ENCODE peak calls at places on chromosomes 1 and 21, in four cellular contexts. A, B, G and F are unnamed samples.
A peak's percentile ranks its signal among the peaks of the same experiment; 100 is the strongest.

GRCh38 chr21:31489014-31489413 is 145.0 kb upstream of the TIAM1 start:
- DNase-seq in B (no peak), A (no peak), G (no peak), F (no peak)

GRCh38 chr1:61202854-61203603 is 120.7 kb downstream of the NFIA start:
- DNase-seq in B (no peak), G (no peak), A (no peak), F (no peak)

GRCh38 chr1:205561501-205562203 is 57.2 kb downstream of the CDK18 start:
- DNase-seq in G (no peak), A (no peak), B (no peak), F (no peak)

GRCh38 chr1:1777950-1778826 is at the start of gene NADK:
- DNase-seq in A (no peak), G (peak; percentile 45), B (peak; percentile 94), F (peak; percentile 79)

GRCh38 chr1:226310123-226310540 is 1.2 kb upstream of the LIN9 start:
- DNase-seq in B (peak; percentile 62), A (peak; percentile 12), G (no peak), F (no peak)

GRCh38 chr1:198864695-198865094 is 225.9 kb downstream of the PTPRC start:
- DNase-seq in B (no peak), A (no peak), G (no peak), F (no peak)

GRCh38 chr21:15355066-15355465 is 290.3 kb upstream of the NRIP1 start:
- DNase-seq in G (no peak), B (no peak), A (no peak), F (no peak)

GRCh38 chr1:206608108-206608698 is 4.1 kb downstream of the EIF2D start:
- DNase-seq in G (peak; percentile 60), B (peak; percentile 57), A (peak; percentile 30), F (no peak)

GRCh38 chr1:211327341-211327921 is 798 bp downstream of the TRAF5 start:
- DNase-seq in B (no peak), G (no peak), A (no peak), F (no peak)

GRCh38 chr1:111214884-111215283 is 12.6 kb upstream of the CHI3L2 start:
- DNase-seq in G (no peak), A (no peak), B (no peak), F (no peak)

GRCh38 chr21:41950941-41951408 is 2.8 kb downstream of the C2CD2 start:
- DNase-seq in G (no peak), B (no peak), A (no peak), F (no peak)

GRCh38 chr1:156499703-156500577 is 635 bp downstream of the MEF2D start:
- DNase-seq in G (peak; percentile 29), B (no peak), A (no peak), F (no peak)

GRCh38 chr1:185441608-185442007 is 124.6 kb upstream of the IVNS1ABP start:
- DNase-seq in B (no peak), A (peak; percentile 38), G (peak; percentile 72), F (no peak)

GRCh38 chr1:243474906-243475305 is 219.1 kb downstream of the SDCCAG8 start:
- DNase-seq in A (no peak), B (no peak), G (no peak), F (no peak)

GRCh38 chr21:46423546-46424061 is 35.1 kb upstream of the DIP2A start:
- DNase-seq in G (no peak), B (no peak), A (no peak), F (no peak)

GRCh38 chr1:179817056-179817455 is 60.5 kb downstream of the TOR1AIP2 start:
- DNase-seq in B (no peak), G (no peak), A (no peak), F (no peak)

GRCh38 chr1:179818260-179818659 is 59.3 kb downstream of the TOR1AIP2 start:
- DNase-seq in G (no peak), B (no peak), A (no peak), F (no peak)

GRCh38 chr1:179815642-179816041 is 62.0 kb downstream of the TOR1AIP2 start:
- DNase-seq in B (no peak), A (no peak), G (no peak), F (no peak)

GRCh38 chr1:179817789-179818188 is 59.8 kb downstream of the TOR1AIP2 start:
- DNase-seq in B (no peak), G (no peak), A (no peak), F (no peak)

DNA sequence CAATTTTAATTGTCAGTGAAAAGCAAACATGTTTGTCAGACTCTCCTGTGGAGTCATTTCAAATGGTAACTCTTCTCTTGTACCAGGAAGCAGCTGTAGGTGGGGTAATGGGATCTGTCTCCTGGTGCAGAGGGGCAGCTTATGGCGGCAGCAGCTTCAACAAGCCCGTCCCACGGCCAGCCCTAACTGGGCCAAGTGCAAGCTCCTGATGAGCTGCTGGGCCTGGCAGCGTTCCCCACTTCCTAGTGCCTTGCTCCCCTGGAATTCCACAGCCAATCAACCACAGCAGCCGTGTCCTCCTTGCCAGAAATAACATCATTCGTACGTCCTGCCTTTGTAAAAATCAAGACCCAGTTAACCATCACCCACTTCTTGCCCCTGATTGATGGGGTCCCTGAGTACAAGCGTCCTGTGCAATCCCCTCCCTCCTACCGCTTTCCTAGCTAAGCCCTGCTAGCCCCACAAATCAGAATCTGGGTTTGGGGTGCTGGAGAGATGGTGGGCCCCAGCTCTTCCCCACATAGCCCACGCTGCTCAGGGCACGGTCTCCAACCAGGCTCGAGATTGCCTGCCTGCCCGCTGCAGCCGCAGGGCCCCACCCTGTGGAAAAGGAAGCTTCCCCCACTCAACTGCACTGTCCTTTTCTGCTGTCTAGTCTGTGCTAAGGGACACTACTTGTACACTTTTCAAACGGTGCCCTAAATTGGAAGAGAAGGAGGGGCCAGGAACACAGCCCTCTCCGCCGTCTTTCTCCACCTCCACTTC is 61.2 kb downstream of the TOR1AIP2 start:
- DNase-seq in A (no peak), B (no peak), G (no peak), F (no peak)
- TF ChIP-seq POLR2A in A (no peak), B (no peak), G (no peak), F (no peak)

GRCh38 chr1:235938714-235939487 is 72.2 kb upstream of the LYST start:
- DNase-seq in A (no peak), G (no peak), B (no peak), F (no peak)
- TF ChIP-seq HDAC2 in A (no peak), G (no peak), B (no peak), F (no peak)

DNA sequence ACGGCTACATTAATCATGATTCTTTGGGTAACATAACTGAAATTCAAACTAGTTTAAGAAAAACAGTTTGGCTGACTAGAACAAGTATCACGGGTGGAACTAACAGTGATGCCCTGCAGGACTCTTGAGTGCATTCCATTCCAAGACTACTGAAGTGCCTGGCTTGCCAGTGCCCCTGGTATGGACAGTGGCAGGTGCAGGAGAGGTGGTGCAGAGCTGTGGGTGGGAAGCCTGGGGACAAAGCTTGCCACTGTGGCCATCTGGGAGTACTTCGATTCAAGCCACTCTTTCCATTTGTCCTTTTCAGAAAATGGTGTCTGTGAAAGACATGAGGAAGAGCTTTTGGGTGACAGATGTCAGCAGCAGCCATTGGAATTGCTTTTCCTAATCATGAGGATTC is 166.5 kb downstream of the RRAGC start:
- DNase-seq in A (no peak), B (no peak), G (no peak), F (no peak)
- TF ChIP-seq USF2 in A (no peak), B (no peak), G (no peak), F (no peak)

GRCh38 chr1:16145988-16146887 is 9.6 kb downstream of the EPHA2 start:
- DNase-seq in B (peak; percentile 98), A (peak; percentile 90), G (peak; percentile 87), F (peak; percentile 91)
- TF ChIP-seq POLR2A in B (peak; percentile 80), A (peak; percentile 65), G (no peak), F (no peak)